ENCODE peak calls at places on chromosomes 12 and 14, in ten cellular contexts. One of them, this sample, is unnamed.

GRCh38 chr12:17992002-17992656 is 97.9 kb downstream of the RERGL start:
- DNase-seq in HCT116: peak; percentile 28
- DNase-seq in breast epithelium: no peak
- DNase-seq in stomach: no peak
- DNase-seq in sigmoid colon: no peak
- DNase-seq in upper lobe of left lung: no peak
- DNase-seq in spleen: no peak
- DNase-seq in endothelial cell of umbilical vein: peak; percentile 57
- DNase-seq in SK-N-SH: peak; percentile 20
- DNase-seq in H1: no peak
- DNase-seq in this sample: no peak

GRCh38 chr12:69966409-69966808 is 141.4 kb downstream of the MYRFL start:
- DNase-seq in HCT116: peak; percentile 65
- DNase-seq in breast epithelium: peak; percentile 43
- DNase-seq in stomach: no peak
- DNase-seq in sigmoid colon: peak; percentile 71
- DNase-seq in upper lobe of left lung: no peak
- DNase-seq in spleen: no peak
- DNase-seq in endothelial cell of umbilical vein: no peak
- DNase-seq in SK-N-SH: no peak
- DNase-seq in H1: no peak
- DNase-seq in this sample: no peak

GRCh38 chr14:92487513-92488133 is 26.0 kb upstream of the RIN3 start:
- DNase-seq in HCT116: no peak
- DNase-seq in breast epithelium: no peak
- DNase-seq in stomach: no peak
- DNase-seq in sigmoid colon: no peak
- DNase-seq in upper lobe of left lung: no peak
- DNase-seq in spleen: peak; percentile 54
- DNase-seq in endothelial cell of umbilical vein: no peak
- DNase-seq in SK-N-SH: no peak
- DNase-seq in H1: no peak
- DNase-seq in this sample: peak; percentile 56

GRCh38 chr12:34304546-34304945 is 282.2 kb downstream of the ALG10 start:
- DNase-seq in HCT116: no peak
- DNase-seq in breast epithelium: no peak
- DNase-seq in stomach: no peak
- DNase-seq in sigmoid colon: no peak
- DNase-seq in upper lobe of left lung: peak; percentile 38
- DNase-seq in spleen: no peak
- DNase-seq in endothelial cell of umbilical vein: no peak
- DNase-seq in SK-N-SH: no peak
- DNase-seq in H1: no peak
- DNase-seq in this sample: no peak

GRCh38 chr12:91989143-91989542 is 156.5 kb downstream of the BTG1 start:
- DNase-seq in HCT116: no peak
- DNase-seq in breast epithelium: no peak
- DNase-seq in stomach: no peak
- DNase-seq in sigmoid colon: no peak
- DNase-seq in upper lobe of left lung: no peak
- DNase-seq in spleen: no peak
- DNase-seq in endothelial cell of umbilical vein: no peak
- DNase-seq in SK-N-SH: no peak
- DNase-seq in H1: no peak
- DNase-seq in this sample: no peak

GRCh38 chr12:120110550-120111501 is 5.7 kb downstream of the RAB35 start:
- DNase-seq in HCT116: no peak
- DNase-seq in breast epithelium: no peak
- DNase-seq in stomach: peak; percentile 63
- DNase-seq in sigmoid colon: peak; percentile 84
- DNase-seq in upper lobe of left lung: no peak
- DNase-seq in spleen: peak; percentile 93
- DNase-seq in endothelial cell of umbilical vein: no peak
- DNase-seq in SK-N-SH: no peak
- DNase-seq in H1: no peak
- DNase-seq in this sample: no peak

GRCh38 chr14:81437226-81437625 is 37.1 kb upstream of the STON2 start:
- DNase-seq in HCT116: no peak
- DNase-seq in breast epithelium: no peak
- DNase-seq in stomach: no peak
- DNase-seq in sigmoid colon: no peak
- DNase-seq in upper lobe of left lung: no peak
- DNase-seq in spleen: no peak
- DNase-seq in endothelial cell of umbilical vein: no peak
- DNase-seq in SK-N-SH: no peak
- DNase-seq in H1: no peak
- DNase-seq in this sample: no peak

GRCh38 chr12:88833641-88834116 is 253.4 kb upstream of the KITLG start:
- DNase-seq in HCT116: no peak
- DNase-seq in breast epithelium: no peak
- DNase-seq in stomach: no peak
- DNase-seq in sigmoid colon: no peak
- DNase-seq in upper lobe of left lung: no peak
- DNase-seq in spleen: no peak
- DNase-seq in endothelial cell of umbilical vein: no peak
- DNase-seq in SK-N-SH: no peak
- DNase-seq in H1: no peak
- DNase-seq in this sample: no peak

GRCh38 chr12:49891476-49891875 is 12.2 kb downstream of the FAIM2 start:
- DNase-seq in HCT116: no peak
- DNase-seq in breast epithelium: no peak
- DNase-seq in stomach: peak; percentile 44
- DNase-seq in sigmoid colon: peak; percentile 25
- DNase-seq in upper lobe of left lung: no peak
- DNase-seq in spleen: no peak
- DNase-seq in endothelial cell of umbilical vein: no peak
- DNase-seq in SK-N-SH: no peak
- DNase-seq in H1: no peak
- DNase-seq in this sample: no peak

GRCh38 chr14:95199298-95199983 is 42.1 kb upstream of the DICER1 start:
- DNase-seq in HCT116: no peak
- DNase-seq in breast epithelium: no peak
- DNase-seq in stomach: no peak
- DNase-seq in sigmoid colon: no peak
- DNase-seq in upper lobe of left lung: no peak
- DNase-seq in spleen: no peak
- DNase-seq in endothelial cell of umbilical vein: no peak
- DNase-seq in SK-N-SH: no peak
- DNase-seq in H1: no peak
- DNase-seq in this sample: no peak

GRCh38 chr14:69755784-69756183 is 11.2 kb upstream of the SRSF5 start:
- DNase-seq in HCT116: no peak
- DNase-seq in breast epithelium: no peak
- DNase-seq in stomach: no peak
- DNase-seq in sigmoid colon: no peak
- DNase-seq in upper lobe of left lung: no peak
- DNase-seq in spleen: no peak
- DNase-seq in endothelial cell of umbilical vein: no peak
- DNase-seq in SK-N-SH: no peak
- DNase-seq in H1: no peak
- DNase-seq in this sample: no peak

GRCh38 chr12:59118356-59118755 is 198.1 kb upstream of the LRIG3 start:
- DNase-seq in HCT116: no peak
- DNase-seq in breast epithelium: no peak
- DNase-seq in stomach: no peak
- DNase-seq in sigmoid colon: no peak
- DNase-seq in upper lobe of left lung: no peak
- DNase-seq in spleen: no peak
- DNase-seq in endothelial cell of umbilical vein: no peak
- DNase-seq in SK-N-SH: no peak
- DNase-seq in H1: no peak
- DNase-seq in this sample: no peak

GRCh38 chr14:101788016-101788695 is 26.6 kb downstream of the PPP2R5C start:
- DNase-seq in HCT116: no peak
- DNase-seq in breast epithelium: no peak
- DNase-seq in stomach: no peak
- DNase-seq in sigmoid colon: no peak
- DNase-seq in upper lobe of left lung: no peak
- DNase-seq in spleen: no peak
- DNase-seq in endothelial cell of umbilical vein: no peak
- DNase-seq in SK-N-SH: no peak
- DNase-seq in H1: no peak
- DNase-seq in this sample: no peak

GRCh38 chr14:101796479-101796878 is 35.0 kb downstream of the PPP2R5C start:
- DNase-seq in HCT116: no peak
- DNase-seq in breast epithelium: no peak
- DNase-seq in stomach: no peak
- DNase-seq in sigmoid colon: no peak
- DNase-seq in upper lobe of left lung: no peak
- DNase-seq in spleen: no peak
- DNase-seq in endothelial cell of umbilical vein: no peak
- DNase-seq in SK-N-SH: no peak
- DNase-seq in H1: no peak
- DNase-seq in this sample: no peak

GRCh38 chr14:101790232-101790631 is 28.7 kb downstream of the PPP2R5C start:
- DNase-seq in HCT116: no peak
- DNase-seq in breast epithelium: no peak
- DNase-seq in stomach: no peak
- DNase-seq in sigmoid colon: no peak
- DNase-seq in upper lobe of left lung: no peak
- DNase-seq in spleen: no peak
- DNase-seq in endothelial cell of umbilical vein: no peak
- DNase-seq in SK-N-SH: no peak
- DNase-seq in H1: no peak
- DNase-seq in this sample: no peak

GRCh38 chr14:101789222-101789621 is 27.7 kb downstream of the PPP2R5C start:
- DNase-seq in HCT116: no peak
- DNase-seq in breast epithelium: no peak
- DNase-seq in stomach: no peak
- DNase-seq in sigmoid colon: no peak
- DNase-seq in upper lobe of left lung: peak; percentile 39
- DNase-seq in spleen: no peak
- DNase-seq in endothelial cell of umbilical vein: no peak
- DNase-seq in SK-N-SH: peak; percentile 69
- DNase-seq in H1: no peak
- DNase-seq in this sample: no peak

GRCh38 chr14:101791919-101792572 is 30.5 kb downstream of the PPP2R5C start:
- DNase-seq in HCT116: no peak
- DNase-seq in breast epithelium: no peak
- DNase-seq in stomach: no peak
- DNase-seq in sigmoid colon: no peak
- DNase-seq in upper lobe of left lung: no peak
- DNase-seq in spleen: no peak
- DNase-seq in endothelial cell of umbilical vein: peak; percentile 63
- DNase-seq in SK-N-SH: no peak
- DNase-seq in H1: no peak
- DNase-seq in this sample: no peak
- TF ChIP-seq POLR2AphosphoS5 in HCT116: no peak
- TF ChIP-seq POLR2AphosphoS5 in breast epithelium: no peak
- TF ChIP-seq POLR2AphosphoS5 in stomach: peak; percentile 62
- TF ChIP-seq POLR2AphosphoS5 in sigmoid colon: peak; percentile 15
- TF ChIP-seq POLR2AphosphoS5 in upper lobe of left lung: no peak
- TF ChIP-seq POLR2AphosphoS5 in spleen: no peak
- TF ChIP-seq POLR2AphosphoS5 in endothelial cell of umbilical vein: no peak
- TF ChIP-seq POLR2AphosphoS5 in SK-N-SH: no peak
- TF ChIP-seq POLR2AphosphoS5 in H1: no peak
- TF ChIP-seq POLR2AphosphoS5 in this sample: peak; percentile 90

GRCh38 chr12:122202017-122202416 is 1.5 kb upstream of the B3GNT4 start:
- DNase-seq in HCT116: no peak
- DNase-seq in breast epithelium: no peak
- DNase-seq in stomach: no peak
- DNase-seq in sigmoid colon: no peak
- DNase-seq in upper lobe of left lung: no peak
- DNase-seq in spleen: no peak
- DNase-seq in endothelial cell of umbilical vein: no peak
- DNase-seq in SK-N-SH: peak; percentile 78
- DNase-seq in H1: no peak
- DNase-seq in this sample: no peak
- H3K4me1 ChIP-seq in HCT116: peaks cover 2% of the 10 kb centered on the region
- H3K4me1 ChIP-seq in breast epithelium: peaks cover 6% of the 10 kb centered on the region
- H3K4me1 ChIP-seq in stomach: peaks cover 20% of the 10 kb centered on the region
- H3K4me1 ChIP-seq in sigmoid colon: peaks cover 20% of the 10 kb centered on the region
- H3K4me1 ChIP-seq in upper lobe of left lung: peaks cover 18% of the 10 kb centered on the region
- H3K4me1 ChIP-seq in spleen: peaks cover 33% of the 10 kb centered on the region
- H3K4me1 ChIP-seq in endothelial cell of umbilical vein: peaks cover 8% of the 10 kb centered on the region
- H3K4me1 ChIP-seq in SK-N-SH: no peaks in the 10 kb centered on the region
- H3K4me1 ChIP-seq in H1: no peaks in the 10 kb centered on the region
- H3K4me1 ChIP-seq in this sample: peaks cover 18% of the 10 kb centered on the region

GRCh38 chr14:68755016-68755353 is 37.9 kb downstream of the ZFP36L1 start:
- DNase-seq in HCT116: no peak
- DNase-seq in breast epithelium: no peak
- DNase-seq in stomach: no peak
- DNase-seq in sigmoid colon: no peak
- DNase-seq in upper lobe of left lung: no peak
- DNase-seq in spleen: no peak
- DNase-seq in endothelial cell of umbilical vein: no peak
- DNase-seq in SK-N-SH: no peak
- DNase-seq in H1: no peak
- DNase-seq in this sample: no peak
- H3K9me3 ChIP-seq in HCT116: no peaks in the 10 kb centered on the region
- H3K9me3 ChIP-seq in breast epithelium: no peaks in the 10 kb centered on the region
- H3K9me3 ChIP-seq in stomach: no peaks in the 10 kb centered on the region
- H3K9me3 ChIP-seq in sigmoid colon: no peaks in the 10 kb centered on the region
- H3K9me3 ChIP-seq in upper lobe of left lung: no peaks in the 10 kb centered on the region
- H3K9me3 ChIP-seq in spleen: no peaks in the 10 kb centered on the region
- H3K9me3 ChIP-seq in endothelial cell of umbilical vein: no peaks in the 10 kb centered on the region
- H3K9me3 ChIP-seq in SK-N-SH: no peaks in the 10 kb centered on the region
- H3K9me3 ChIP-seq in H1: no peaks in the 10 kb centered on the region
- H3K9me3 ChIP-seq in this sample: no peaks in the 10 kb centered on the region

DNA sequence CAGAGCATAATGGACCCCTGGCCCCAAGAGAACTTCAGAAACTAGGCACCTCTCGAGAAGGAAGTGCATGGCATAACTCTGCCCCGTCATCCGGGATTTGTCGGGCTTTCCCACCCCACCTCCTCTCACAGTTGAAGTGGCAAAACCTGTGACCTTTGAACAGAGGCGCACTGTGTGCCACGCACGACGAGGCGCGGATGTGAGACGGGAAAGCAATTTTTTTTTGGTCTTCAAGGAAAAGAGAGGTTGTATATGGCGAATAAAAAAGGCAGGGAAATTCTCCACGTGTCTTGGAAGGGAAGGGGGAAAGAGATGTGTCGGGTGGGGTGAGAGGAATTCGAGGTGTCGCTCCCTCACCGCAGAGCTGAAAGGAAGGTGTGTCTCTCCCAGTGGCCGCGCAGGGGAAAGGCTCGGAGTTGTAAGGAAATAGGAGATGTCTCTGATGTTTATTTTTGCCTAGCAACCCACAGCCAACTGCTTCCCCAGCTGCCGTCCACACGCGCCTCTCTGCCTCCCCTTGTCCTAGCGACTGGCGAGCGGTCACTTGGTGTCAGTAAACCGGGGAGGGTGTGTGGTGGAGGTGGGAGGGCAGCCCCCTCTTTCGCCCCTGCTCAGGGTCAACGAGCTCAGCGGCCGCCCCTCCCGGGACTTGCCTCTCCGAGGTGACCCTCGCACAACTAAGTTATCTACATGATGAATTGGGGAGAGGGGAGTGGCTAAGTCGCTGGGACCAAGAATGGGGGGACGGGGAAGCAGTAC is 819 bp upstream of the DYRK2 start:
- DNase-seq in HCT116: peak; percentile 60
- DNase-seq in breast epithelium: peak; percentile 80
- DNase-seq in stomach: peak; percentile 74
- DNase-seq in sigmoid colon: peak; percentile 93
- DNase-seq in upper lobe of left lung: peak; percentile 87
- DNase-seq in spleen: peak; percentile 90
- DNase-seq in endothelial cell of umbilical vein: peak; percentile 70
- DNase-seq in SK-N-SH: peak; percentile 80
- DNase-seq in H1: peak; percentile 36
- DNase-seq in this sample: no peak
- TF ChIP-seq POLR2AphosphoS5 in HCT116: no peak
- TF ChIP-seq POLR2AphosphoS5 in breast epithelium: peak; percentile 50
- TF ChIP-seq POLR2AphosphoS5 in stomach: peak; percentile 58
- TF ChIP-seq POLR2AphosphoS5 in sigmoid colon: no peak
- TF ChIP-seq POLR2AphosphoS5 in upper lobe of left lung: no peak
- TF ChIP-seq POLR2AphosphoS5 in spleen: peak; percentile 61
- TF ChIP-seq POLR2AphosphoS5 in endothelial cell of umbilical vein: no peak
- TF ChIP-seq POLR2AphosphoS5 in SK-N-SH: no peak
- TF ChIP-seq POLR2AphosphoS5 in H1: peak; percentile 38
- TF ChIP-seq POLR2AphosphoS5 in this sample: peak; percentile 59

GRCh38 chr14:101776315-101776714 is 14.8 kb downstream of the PPP2R5C start:
- DNase-seq in HCT116: no peak
- DNase-seq in breast epithelium: no peak
- DNase-seq in stomach: no peak
- DNase-seq in sigmoid colon: no peak
- DNase-seq in upper lobe of left lung: no peak
- DNase-seq in spleen: no peak
- DNase-seq in endothelial cell of umbilical vein: no peak
- DNase-seq in SK-N-SH: no peak
- DNase-seq in H1: no peak
- DNase-seq in this sample: no peak
- H3K4me1 ChIP-seq in HCT116: no peaks in the 10 kb centered on the region
- H3K4me1 ChIP-seq in breast epithelium: peaks cover 4% of the 10 kb centered on the region
- H3K4me1 ChIP-seq in stomach: peaks cover 12% of the 10 kb centered on the region
- H3K4me1 ChIP-seq in sigmoid colon: peaks cover 25% of the 10 kb centered on the region
- H3K4me1 ChIP-seq in upper lobe of left lung: peaks cover 29% of the 10 kb centered on the region
- H3K4me1 ChIP-seq in spleen: peaks cover 55% of the 10 kb centered on the region
- H3K4me1 ChIP-seq in endothelial cell of umbilical vein: no peaks in the 10 kb centered on the region
- H3K4me1 ChIP-seq in SK-N-SH: no peaks in the 10 kb centered on the region
- H3K4me1 ChIP-seq in H1: peaks cover 3% of the 10 kb centered on the region
- H3K4me1 ChIP-seq in this sample: peaks cover 9% of the 10 kb centered on the region

This sample was measured in vagina.